ENCODE peak calls at places on chromosomes 6 and 20, in nine cellular contexts. M is Calu3, Q is neural progenitor cell, O is HFFc6, U is astrocyte of the spinal cord, D is GM12865, N is AG09309, L is psoas muscle, H is ovary. S is an unnamed sample.

GRCh38 chr6:46011241-46012085 is 4.2 kb downstream of the CLIC5 start:
- DNase-seq in U (peak; percentile 39), L (no peak), H (no peak), N (no peak), O (no peak), M (peak; percentile 49), Q (no peak), D (peak; percentile 93), S (peak; percentile 75)

GRCh38 chr6:30206152-30206551 is 7.1 kb downstream of the TRIM26 start:
- DNase-seq in H (no peak), D (peak; percentile 30), O (peak; percentile 14), Q (no peak), U (peak; percentile 23), M (no peak), L (no peak), N (no peak), S (no peak)

GRCh38 chr20:63555661-63556381 is 1.9 kb downstream of the FNDC11 start:
- DNase-seq in Q (no peak), D (no peak), O (no peak), U (no peak), N (no peak), H (no peak), L (no peak), M (no peak), S (no peak)

GRCh38 chr6:16251706-16252105 is 13.3 kb downstream of the GMPR start:
- DNase-seq in H (no peak), M (no peak), Q (no peak), D (no peak), O (no peak), N (no peak), U (no peak), L (no peak), S (no peak)

GRCh38 chr20:36132802-36133211 is 21.7 kb upstream of the EPB41L1 start:
- DNase-seq in O (no peak), Q (no peak), U (no peak), M (no peak), D (no peak), L (no peak), H (no peak), N (no peak), S (no peak)

GRCh38 chr20:50810063-50810462 is 15.2 kb downstream of the BCAS4 start:
- DNase-seq in Q (no peak), O (no peak), U (no peak), M (no peak), L (no peak), N (no peak), H (no peak), D (peak; percentile 31), S (no peak)

GRCh38 chr20:17568045-17568788 is 1.7 kb upstream of the DSTN start:
- DNase-seq in M (no peak), O (no peak), D (no peak), L (no peak), U (no peak), Q (no peak), N (no peak), H (no peak), S (no peak)

GRCh38 chr6:45663181-45664180 is 285.7 kb upstream of the SUPT3H start:
- DNase-seq in U (peak; percentile 27), N (no peak), Q (peak; percentile 73), L (peak; percentile 67), O (no peak), H (peak; percentile 58), M (no peak), D (no peak), S (no peak)

GRCh38 chr20:45097485-45098095 is 3.3 kb downstream of the KCNS1 start:
- DNase-seq in U (peak; percentile 13), Q (no peak), L (no peak), M (no peak), H (no peak), N (no peak), O (no peak), D (peak; percentile 45), S (peak; percentile 48)

GRCh38 chr6:164085086-164085485 is 670.6 kb downstream of the QKI start:
- DNase-seq in H (no peak), L (peak; percentile 56), N (no peak), O (no peak), M (no peak), Q (no peak), U (no peak), D (no peak), S (no peak)

GRCh38 chr6:26332408-26332807 is 32.6 kb upstream of the BTN3A2 start:
- DNase-seq in O (no peak), U (no peak), L (no peak), M (no peak), H (no peak), N (no peak), Q (no peak), D (no peak), S (no peak)

GRCh38 chr6:100665041-100665380 is 200.3 kb upstream of the SIM1 start:
- DNase-seq in M (no peak), D (peak; percentile 75), N (no peak), H (no peak), O (no peak), Q (no peak), U (no peak), L (no peak), S (peak; percentile 37)

GRCh38 chr6:32393660-32394420 is 13.1 kb downstream of the BTNL2 start:
- DNase-seq in H (no peak), L (no peak), D (peak; percentile 16), N (no peak), U (no peak), Q (no peak), M (no peak), O (no peak), S (no peak)

GRCh38 chr6:119390276-119390793 is 40.8 kb upstream of the MAN1A1 start:
- DNase-seq in U (no peak), H (no peak), Q (no peak), L (no peak), N (no peak), M (no peak), D (no peak), O (no peak), S (no peak)

GRCh38 chr6:150072201-150072600 is 3.3 kb upstream of the ULBP3 start:
- DNase-seq in L (peak; percentile 84), D (peak; percentile 8), N (no peak), H (no peak), U (no peak), O (peak; percentile 42), Q (no peak), M (peak; percentile 92), S (no peak)

GRCh38 chr6:105991561-105992314 is 94.4 kb upstream of the PRDM1 start:
- DNase-seq in O (no peak), M (peak; percentile 7), D (peak; percentile 56), U (no peak), H (peak; percentile 53), L (no peak), Q (peak; percentile 32), N (no peak), S (peak; percentile 42)

GRCh38 chr6:150033197-150033771 is 8.0 kb upstream of the RAET1L start:
- DNase-seq in M (no peak), L (no peak), Q (no peak), D (no peak), O (no peak), U (no peak), N (no peak), H (no peak), S (no peak)

GRCh38 chr20:62938105-62938888 is at the start of gene GID8:
- DNase-seq in M (peak; percentile 61), N (no peak), U (peak; percentile 49), D (peak; percentile 65), Q (peak; percentile 81), L (peak; percentile 76), H (no peak), O (peak; percentile 25), S (peak; percentile 68)

GRCh38 chr20:8721098-8721497 is 347.8 kb upstream of the PLCB4 start:
- DNase-seq in M (peak; percentile 30), H (no peak), U (peak; percentile 63), D (peak; percentile 61), N (no peak), L (no peak), O (peak; percentile 35), Q (peak; percentile 71), S (no peak)
- TF ChIP-seq CTCF in M (peak; percentile 55), H (peak; percentile 57), U (peak; percentile 74), D (peak; percentile 57), N (peak; percentile 73), L (peak; percentile 72), O (peak; percentile 88), Q (peak; percentile 87), S (peak; percentile 70)

DNA sequence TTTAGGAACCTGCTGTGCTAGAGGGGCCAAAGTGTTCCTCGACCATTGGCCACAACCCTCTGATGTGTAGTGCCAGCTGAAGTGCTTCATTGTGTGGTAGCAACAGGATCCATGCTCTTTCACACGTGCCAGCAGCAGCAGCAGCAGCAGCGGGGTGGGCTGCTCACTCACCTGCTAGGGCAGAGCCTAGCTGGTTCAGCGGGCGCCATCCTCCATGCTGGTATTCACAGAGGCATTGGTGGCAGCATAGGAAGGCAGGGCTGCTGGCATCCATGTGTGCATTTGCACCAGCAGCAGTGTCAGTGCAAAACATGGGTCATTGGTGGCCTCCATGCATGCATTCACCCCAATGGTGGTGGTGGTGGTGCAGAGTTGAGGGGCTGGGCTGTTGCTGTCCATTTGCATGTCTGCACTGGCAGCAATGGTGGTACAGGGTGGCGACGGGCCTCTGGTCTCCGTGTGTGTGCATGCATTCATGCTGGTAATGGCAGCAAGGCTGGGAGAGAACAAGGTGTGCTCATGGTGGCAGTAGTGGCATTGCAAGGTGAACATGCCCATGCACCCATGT is 13.2 kb upstream of the TINAG start:
- DNase-seq in U (no peak), M (no peak), H (no peak), N (no peak), L (no peak), Q (no peak), O (no peak), D (no peak), S (no peak)
- TF ChIP-seq CTCF in U (no peak), M (no peak), H (no peak), N (no peak), L (no peak), Q (no peak), O (no peak), D (no peak), S (no peak)

DNA sequence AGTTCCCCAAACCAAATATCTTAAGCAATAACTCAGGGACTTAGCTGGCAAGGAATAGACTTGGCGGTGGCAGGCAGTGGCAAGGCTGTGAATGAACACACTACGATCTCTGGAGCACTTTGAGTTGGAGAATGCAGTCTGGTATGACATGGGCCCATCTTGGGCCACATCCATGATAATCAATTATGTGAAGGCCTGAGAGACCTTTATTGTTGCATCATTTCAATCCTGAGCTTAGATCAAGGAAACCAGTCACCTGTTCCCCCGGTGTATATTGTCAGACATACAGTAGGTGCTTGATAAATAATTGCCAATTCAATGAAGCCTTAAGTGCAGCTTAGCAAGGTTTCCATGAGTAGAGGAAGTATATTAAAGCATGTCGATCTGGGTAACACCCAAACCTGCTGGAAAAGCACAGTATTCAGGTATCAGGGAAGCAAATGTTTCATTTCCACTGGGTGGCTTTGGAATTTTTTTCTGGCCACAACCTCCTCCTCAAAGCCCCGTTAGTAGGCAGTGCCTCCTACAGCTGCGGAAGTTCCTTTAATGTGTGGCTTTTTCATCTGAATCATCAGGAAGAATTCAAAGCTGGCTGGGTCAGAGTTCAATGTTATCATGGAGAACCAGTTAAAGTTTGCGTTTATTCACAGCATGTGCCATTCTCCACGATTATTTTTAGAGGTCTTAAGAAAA is 10.2 kb downstream of the CASS4 start:
- DNase-seq in H (no peak), D (no peak), U (peak; percentile 93), L (no peak), Q (no peak), O (peak; percentile 79), N (peak; percentile 28), M (peak; percentile 40), S (no peak)
- TF ChIP-seq CTCF in H (no peak), D (no peak), U (peak; percentile 13), L (no peak), Q (no peak), O (peak; percentile 40), N (peak; percentile 13), M (no peak), S (no peak)

GRCh38 chr6:84764332-84765049 is at the start of gene TBX18:
- DNase-seq in M (peak; percentile 93), O (peak; percentile 99), H (peak; percentile 90), L (peak; percentile 93), U (peak; percentile 99), D (no peak), Q (peak; percentile 98), N (peak; percentile 98), S (no peak)
- TF ChIP-seq CTCF in M (no peak), O (peak; percentile 27), H (no peak), L (no peak), U (peak; percentile 25), D (no peak), Q (no peak), N (no peak), S (no peak)